ENCODE peak calls at places on chromosome 22, in four cellular contexts. One of them, this sample, is unnamed.

GRCh38 chr22:31932863-31933262 is 11.5 kb upstream of the YWHAH start:
- DNase-seq in gastrocnemius medialis: no peak
- DNase-seq in heart right ventricle: no peak
- DNase-seq in trophoblast cell: no peak
- DNase-seq in this sample: no peak

GRCh38 chr22:25368271-25368670 is 148.8 kb downstream of the CRYBB2 start:
- DNase-seq in gastrocnemius medialis: no peak
- DNase-seq in heart right ventricle: no peak
- DNase-seq in trophoblast cell: no peak
- DNase-seq in this sample: no peak

GRCh38 chr22:16955678-16956210 is 52.3 kb downstream of the GAB4 start:
- DNase-seq in gastrocnemius medialis: no peak
- DNase-seq in heart right ventricle: no peak
- DNase-seq in trophoblast cell: no peak
- DNase-seq in this sample: no peak

GRCh38 chr22:39999144-39999757 is 4.5 kb downstream of the FAM83F start:
- DNase-seq in gastrocnemius medialis: no peak
- DNase-seq in heart right ventricle: no peak
- DNase-seq in trophoblast cell: no peak
- DNase-seq in this sample: no peak

GRCh38 chr22:33210129-33210784 is 152.1 kb upstream of the SYN3 start:
- DNase-seq in gastrocnemius medialis: no peak
- DNase-seq in heart right ventricle: no peak
- DNase-seq in trophoblast cell: peak; percentile 74
- DNase-seq in this sample: no peak

GRCh38 chr22:27880778-27881394 is 38.2 kb downstream of the PITPNB start:
- DNase-seq in gastrocnemius medialis: no peak
- DNase-seq in heart right ventricle: no peak
- DNase-seq in trophoblast cell: peak; percentile 87
- DNase-seq in this sample: no peak

GRCh38 chr22:17283423-17283822 is 64.2 kb upstream of the ADA2 start:
- DNase-seq in gastrocnemius medialis: no peak
- DNase-seq in heart right ventricle: no peak
- DNase-seq in trophoblast cell: peak; percentile 9
- DNase-seq in this sample: no peak

GRCh38 chr22:28600546-28601143 is 79.0 kb downstream of the TTC28 start:
- DNase-seq in gastrocnemius medialis: no peak
- DNase-seq in heart right ventricle: no peak
- DNase-seq in trophoblast cell: peak; percentile 84
- DNase-seq in this sample: no peak

GRCh38 chr22:49229483-49230193 is 598.0 kb downstream of the BRD1 start:
- DNase-seq in gastrocnemius medialis: no peak
- DNase-seq in heart right ventricle: no peak
- DNase-seq in trophoblast cell: no peak
- DNase-seq in this sample: no peak

GRCh38 chr22:31692186-31692886 is 30.3 kb upstream of the PISD start:
- DNase-seq in gastrocnemius medialis: no peak
- DNase-seq in heart right ventricle: no peak
- DNase-seq in trophoblast cell: no peak
- DNase-seq in this sample: no peak

GRCh38 chr22:50314455-50315288 is 7.2 kb upstream of the PLXNB2 start:
- DNase-seq in gastrocnemius medialis: no peak
- DNase-seq in heart right ventricle: peak; percentile 61
- DNase-seq in trophoblast cell: peak; percentile 51
- DNase-seq in this sample: peak; percentile 76

GRCh38 chr22:48147831-48148230 is 1385.4 kb downstream of the TBC1D22A start:
- DNase-seq in gastrocnemius medialis: no peak
- DNase-seq in heart right ventricle: no peak
- DNase-seq in trophoblast cell: no peak
- DNase-seq in this sample: no peak

GRCh38 chr22:21632237-21632895 is at the start of gene CCDC116:
- DNase-seq in gastrocnemius medialis: no peak
- DNase-seq in heart right ventricle: no peak
- DNase-seq in trophoblast cell: peak; percentile 88
- DNase-seq in this sample: no peak

GRCh38 chr22:50313021-50313420 is 5.6 kb upstream of the PLXNB2 start:
- DNase-seq in gastrocnemius medialis: no peak
- DNase-seq in heart right ventricle: no peak
- DNase-seq in trophoblast cell: no peak
- DNase-seq in this sample: no peak

GRCh38 chr22:46042786-46043185 is 65.8 kb upstream of the WNT7B start:
- DNase-seq in gastrocnemius medialis: no peak
- DNase-seq in heart right ventricle: no peak
- DNase-seq in trophoblast cell: no peak
- DNase-seq in this sample: peak; percentile 60

GRCh38 chr22:41446057-41446501 is 522 bp downstream of the TOB2 start:
- DNase-seq in gastrocnemius medialis: peak; percentile 13
- DNase-seq in heart right ventricle: peak; percentile 52
- DNase-seq in trophoblast cell: no peak
- DNase-seq in this sample: peak; percentile 36

GRCh38 chr22:17205432-17205831 is 13.8 kb downstream of the ADA2 start:
- DNase-seq in gastrocnemius medialis: no peak
- DNase-seq in heart right ventricle: no peak
- DNase-seq in trophoblast cell: no peak
- DNase-seq in this sample: no peak

GRCh38 chr22:32533265-32534068 is 58.9 kb downstream of the FBXO7 start:
- DNase-seq in gastrocnemius medialis: no peak
- DNase-seq in heart right ventricle: no peak
- DNase-seq in trophoblast cell: peak; percentile 64
- DNase-seq in this sample: no peak

GRCh38 chr22:50371101-50371648 is 28.0 kb downstream of the PPP6R2 start:
- DNase-seq in gastrocnemius medialis: no peak
- DNase-seq in heart right ventricle: no peak
- DNase-seq in trophoblast cell: no peak
- DNase-seq in this sample: no peak

GRCh38 chr22:34004058-34004457 is 83.8 kb upstream of the LARGE1 start:
- DNase-seq in gastrocnemius medialis: no peak
- DNase-seq in heart right ventricle: no peak
- DNase-seq in trophoblast cell: no peak
- DNase-seq in this sample: no peak

GRCh38 chr22:41147722-41148121 is 55.3 kb downstream of the EP300 start:
- DNase-seq in gastrocnemius medialis: no peak
- DNase-seq in heart right ventricle: no peak
- DNase-seq in trophoblast cell: no peak
- DNase-seq in this sample: no peak

GRCh38 chr22:50482107-50483074 is 1.0 kb downstream of the ADM2 start:
- DNase-seq in gastrocnemius medialis: no peak
- DNase-seq in heart right ventricle: no peak
- DNase-seq in trophoblast cell: no peak
- DNase-seq in this sample: no peak

GRCh38 chr22:45771711-45772110 is 100.1 kb downstream of the ATXN10 start:
- DNase-seq in gastrocnemius medialis: no peak
- DNase-seq in heart right ventricle: no peak
- DNase-seq in trophoblast cell: no peak
- DNase-seq in this sample: no peak

GRCh38 chr22:49963647-49964026 is 3.1 kb downstream of the PIM3 start:
- DNase-seq in gastrocnemius medialis: peak; percentile 2
- DNase-seq in heart right ventricle: peak; percentile 15
- DNase-seq in trophoblast cell: no peak
- DNase-seq in this sample: peak; percentile 69

GRCh38 chr22:50672471-50673230 is at the start of gene SHANK3:
- DNase-seq in gastrocnemius medialis: peak; percentile 19
- DNase-seq in heart right ventricle: peak; percentile 81
- DNase-seq in trophoblast cell: no peak
- DNase-seq in this sample: peak; percentile 28

GRCh38 chr22:41596776-41597634 is 7.4 kb upstream of the PMM1 start:
- DNase-seq in gastrocnemius medialis: no peak
- DNase-seq in heart right ventricle: peak; percentile 64
- DNase-seq in trophoblast cell: peak; percentile 47
- DNase-seq in this sample: peak; percentile 74

GRCh38 chr22:49483946-49484345 is 343.7 kb downstream of the BRD1 start:
- DNase-seq in gastrocnemius medialis: no peak
- DNase-seq in heart right ventricle: no peak
- DNase-seq in trophoblast cell: no peak
- DNase-seq in this sample: no peak

GRCh38 chr22:46735747-46736608 is 2.1 kb downstream of the CERK start:
- DNase-seq in gastrocnemius medialis: no peak
- DNase-seq in heart right ventricle: no peak
- DNase-seq in trophoblast cell: no peak
- DNase-seq in this sample: no peak

GRCh38 chr22:40728731-40729189 is 49.5 kb downstream of the MCHR1 start:
- DNase-seq in gastrocnemius medialis: no peak
- DNase-seq in heart right ventricle: no peak
- DNase-seq in trophoblast cell: peak; percentile 96
- DNase-seq in this sample: no peak

GRCh38 chr22:48845356-48845936 is 982.2 kb downstream of the BRD1 start:
- DNase-seq in gastrocnemius medialis: no peak
- DNase-seq in heart right ventricle: no peak
- DNase-seq in trophoblast cell: no peak
- DNase-seq in this sample: no peak

GRCh38 chr22:44229331-44229730 is 48.6 kb downstream of the PARVG start:
- DNase-seq in gastrocnemius medialis: no peak
- DNase-seq in heart right ventricle: no peak
- DNase-seq in trophoblast cell: no peak
- DNase-seq in this sample: no peak

GRCh38 chr22:32353292-32353691 is 4.4 kb upstream of the RFPL3 start:
- DNase-seq in gastrocnemius medialis: no peak
- DNase-seq in heart right ventricle: no peak
- DNase-seq in trophoblast cell: no peak
- DNase-seq in this sample: no peak

GRCh38 chr22:48536691-48537591 is 1290.7 kb downstream of the BRD1 start:
- DNase-seq in gastrocnemius medialis: peak; percentile 47
- DNase-seq in heart right ventricle: no peak
- DNase-seq in trophoblast cell: no peak
- DNase-seq in this sample: no peak

GRCh38 chr22:49735411-49736311 is 92.0 kb downstream of the BRD1 start:
- DNase-seq in gastrocnemius medialis: no peak
- DNase-seq in heart right ventricle: no peak
- DNase-seq in trophoblast cell: peak; percentile 40
- DNase-seq in this sample: no peak

GRCh38 chr22:49080631-49081030 is 747.0 kb downstream of the BRD1 start:
- DNase-seq in gastrocnemius medialis: no peak
- DNase-seq in heart right ventricle: no peak
- DNase-seq in trophoblast cell: no peak
- DNase-seq in this sample: no peak

GRCh38 chr22:32478994-32479393 is 4.4 kb downstream of the FBXO7 start:
- DNase-seq in gastrocnemius medialis: no peak
- DNase-seq in heart right ventricle: no peak
- DNase-seq in trophoblast cell: peak; percentile 82
- DNase-seq in this sample: no peak

DNA sequence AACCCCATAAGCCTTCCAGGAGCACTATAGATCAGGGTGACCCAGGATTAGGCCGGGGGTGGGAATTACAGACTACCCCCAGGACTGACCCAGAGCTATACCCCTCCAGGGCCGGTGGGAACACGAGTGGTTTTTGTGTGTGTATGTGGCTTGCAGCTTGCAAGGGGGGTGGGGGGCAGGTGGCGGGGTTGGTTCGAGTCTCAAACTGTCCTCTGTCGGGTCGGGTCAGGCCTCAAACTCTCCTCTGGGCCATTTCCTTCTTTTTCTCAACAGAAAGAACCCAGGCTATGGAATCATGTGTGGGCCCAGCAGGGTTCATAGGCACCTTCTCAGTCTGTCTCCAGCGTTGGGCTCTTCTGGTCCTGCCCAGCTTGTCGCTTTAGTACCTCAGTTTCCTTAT is 58.4 kb downstream of the BCR start:
- DNase-seq in gastrocnemius medialis: no peak
- DNase-seq in heart right ventricle: no peak
- DNase-seq in trophoblast cell: no peak
- DNase-seq in this sample: no peak
- H3K4me1 ChIP-seq in gastrocnemius medialis: peaks cover 28% of the 10 kb centered on the region
- H3K4me1 ChIP-seq in heart right ventricle: peaks cover 56% of the 10 kb centered on the region
- H3K4me1 ChIP-seq in trophoblast cell: peaks cover 30% of the 10 kb centered on the region
- H3K4me1 ChIP-seq in this sample: peaks cover 56% of the 10 kb centered on the region

GRCh38 chr22:30275625-30276024 is 9.0 kb upstream of the OSM start:
- DNase-seq in gastrocnemius medialis: no peak
- DNase-seq in heart right ventricle: no peak
- DNase-seq in trophoblast cell: peak; percentile 50
- DNase-seq in this sample: no peak
- H3K4me1 ChIP-seq in gastrocnemius medialis: no peaks in the 10 kb centered on the region
- H3K4me1 ChIP-seq in heart right ventricle: peaks cover 98% of the 10 kb centered on the region
- H3K4me1 ChIP-seq in trophoblast cell: peaks cover 7% of the 10 kb centered on the region
- H3K4me1 ChIP-seq in this sample: no peaks in the 10 kb centered on the region

GRCh38 chr22:20080776-20081654 is 974 bp downstream of the DGCR8 start:
- DNase-seq in gastrocnemius medialis: no peak
- DNase-seq in heart right ventricle: no peak
- DNase-seq in trophoblast cell: peak; percentile 66
- DNase-seq in this sample: no peak
- H3K4me1 ChIP-seq in gastrocnemius medialis: peaks cover 56% of the 10 kb centered on the region
- H3K4me1 ChIP-seq in heart right ventricle: peaks cover 52% of the 10 kb centered on the region
- H3K4me1 ChIP-seq in trophoblast cell: peaks cover 35% of the 10 kb centered on the region
- H3K4me1 ChIP-seq in this sample: peaks cover 46% of the 10 kb centered on the region

GRCh38 chr22:38613588-38613987 is 42.6 kb downstream of the FAM227A start:
- DNase-seq in gastrocnemius medialis: no peak
- DNase-seq in heart right ventricle: no peak
- DNase-seq in trophoblast cell: no peak
- DNase-seq in this sample: no peak
- H3K4me1 ChIP-seq in gastrocnemius medialis: peaks cover 10% of the 10 kb centered on the region
- H3K4me1 ChIP-seq in heart right ventricle: no peaks in the 10 kb centered on the region
- H3K4me1 ChIP-seq in trophoblast cell: no peaks in the 10 kb centered on the region
- H3K4me1 ChIP-seq in this sample: no peaks in the 10 kb centered on the region

GRCh38 chr22:37630839-37631435 is 8.5 kb upstream of the SH3BP1 start:
- DNase-seq in gastrocnemius medialis: no peak
- DNase-seq in heart right ventricle: no peak
- DNase-seq in trophoblast cell: no peak
- DNase-seq in this sample: no peak
- H3K4me1 ChIP-seq in gastrocnemius medialis: peaks cover 32% of the 10 kb centered on the region
- H3K4me1 ChIP-seq in heart right ventricle: peaks cover 69% of the 10 kb centered on the region
- H3K4me1 ChIP-seq in trophoblast cell: peaks cover 19% of the 10 kb centered on the region
- H3K4me1 ChIP-seq in this sample: peaks cover 36% of the 10 kb centered on the region

GRCh38 chr22:22955276-22955798 is 67.7 kb downstream of the IGLL5 start:
- DNase-seq in gastrocnemius medialis: no peak
- DNase-seq in heart right ventricle: no peak
- DNase-seq in trophoblast cell: no peak
- DNase-seq in this sample: no peak
- H3K4me1 ChIP-seq in gastrocnemius medialis: no peaks in the 10 kb centered on the region
- H3K4me1 ChIP-seq in heart right ventricle: no peaks in the 10 kb centered on the region
- H3K4me1 ChIP-seq in trophoblast cell: no peaks in the 10 kb centered on the region
- H3K4me1 ChIP-seq in this sample: no peaks in the 10 kb centered on the region

GRCh38 chr22:30351226-30351625 is 5.5 kb downstream of the SF3A1 start:
- DNase-seq in gastrocnemius medialis: no peak
- DNase-seq in heart right ventricle: no peak
- DNase-seq in trophoblast cell: peak; percentile 18
- DNase-seq in this sample: no peak
- H3K4me1 ChIP-seq in gastrocnemius medialis: peaks cover 25% of the 10 kb centered on the region
- H3K4me1 ChIP-seq in heart right ventricle: peaks cover 39% of the 10 kb centered on the region
- H3K4me1 ChIP-seq in trophoblast cell: peaks cover 2% of the 10 kb centered on the region
- H3K4me1 ChIP-seq in this sample: peaks cover 19% of the 10 kb centered on the region

GRCh38 chr22:22712666-22713365 is 68.4 kb downstream of the GGTLC2 start:
- DNase-seq in gastrocnemius medialis: no peak
- DNase-seq in heart right ventricle: no peak
- DNase-seq in trophoblast cell: peak; percentile 29
- DNase-seq in this sample: peak; percentile 59

GRCh38 chr22:22711532-22711913 is 67.1 kb downstream of the GGTLC2 start:
- DNase-seq in gastrocnemius medialis: no peak
- DNase-seq in heart right ventricle: no peak
- DNase-seq in trophoblast cell: no peak
- DNase-seq in this sample: no peak

GRCh38 chr22:22713416-22713815 is 69.0 kb downstream of the GGTLC2 start:
- DNase-seq in gastrocnemius medialis: no peak
- DNase-seq in heart right ventricle: no peak
- DNase-seq in trophoblast cell: no peak
- DNase-seq in this sample: no peak

GRCh38 chr22:22710719-22711531 is 66.5 kb downstream of the GGTLC2 start:
- DNase-seq in gastrocnemius medialis: peak; percentile 12
- DNase-seq in heart right ventricle: peak; percentile 65
- DNase-seq in trophoblast cell: peak; percentile 74
- DNase-seq in this sample: peak; percentile 64

GRCh38 chr22:22712092-22712658 is 67.8 kb downstream of the GGTLC2 start:
- DNase-seq in gastrocnemius medialis: no peak
- DNase-seq in heart right ventricle: no peak
- DNase-seq in trophoblast cell: no peak
- DNase-seq in this sample: peak; percentile 38
- H3K4me1 ChIP-seq in gastrocnemius medialis: no peaks in the 10 kb centered on the region
- H3K4me1 ChIP-seq in heart right ventricle: peaks cover 7% of the 10 kb centered on the region
- H3K4me1 ChIP-seq in trophoblast cell: no peaks in the 10 kb centered on the region
- H3K4me1 ChIP-seq in this sample: no peaks in the 10 kb centered on the region